ENCODE peak calls at places on chromosomes 16 and 17, in five cellular contexts. J is IMR-90, I is neural progenitor cell, G is mammary epithelial cell, N is body of pancreas. B is an unnamed sample. For H3K36me3, the result is how much of the 10 kb centered on the place peaks cover.

GRCh38 chr16:78184554-78185183 is 85.2 kb downstream of the WWOX start:
- DNase-seq in J (peak), I (no peak), G (no peak), N (no peak), B (peak)

GRCh38 chr17:40191237-40192208 is 14.3 kb downstream of the RAPGEFL1 start:
- DNase-seq in J (peak), I (peak), G (peak), N (peak), B (peak)

GRCh38 chr17:30093463-30094147 is 23.0 kb upstream of the NSRP1 start:
- DNase-seq in J (peak), I (peak), G (peak), N (peak), B (peak)

GRCh38 chr17:82655038-82655479 is 6.8 kb upstream of the WDR45B start:
- DNase-seq in J (no peak), I (no peak), G (no peak), N (no peak), B (peak)

GRCh38 chr17:71055128-71055527 is 885.8 kb downstream of the KCNJ2 start:
- DNase-seq in J (peak), I (no peak), G (peak), N (no peak), B (peak)

GRCh38 chr17:47099451-47099986 is 89.6 kb downstream of the CDC27 start:
- DNase-seq in J (no peak), I (no peak), G (no peak), N (no peak), B (no peak)

GRCh38 chr17:50381920-50382319 is 8.9 kb downstream of the EME1 start:
- DNase-seq in J (no peak), I (no peak), G (no peak), N (no peak), B (no peak)

GRCh38 chr16:11034005-11034404 is 89.6 kb downstream of the CLEC16A start:
- DNase-seq in J (peak), I (no peak), G (peak), N (no peak), B (no peak)

GRCh38 chr16:30894540-30895368 is 877 bp upstream of the BCL7C start:
- DNase-seq in J (no peak), I (no peak), G (no peak), N (no peak), B (no peak)

GRCh38 chr16:50441758-50442157 is 73.0 kb upstream of the BRD7 start:
- DNase-seq in J (no peak), I (no peak), G (no peak), N (no peak), B (no peak)

GRCh38 chr16:84520778-84521770 is 16.6 kb upstream of the MEAK7 start:
- DNase-seq in J (no peak), I (no peak), G (peak), N (no peak), B (no peak)

GRCh38 chr17:50872710-50873424 is 6.7 kb upstream of the TOB1 start:
- DNase-seq in J (peak), I (no peak), G (peak), N (peak), B (no peak)

GRCh38 chr17:79840204-79840988 is 1.2 kb upstream of the CBX4 start:
- DNase-seq in J (peak), I (peak), G (no peak), N (peak), B (no peak)

GRCh38 chr17:73274490-73274889 is 12.8 kb upstream of the CPSF4L start:
- DNase-seq in J (no peak), I (no peak), G (no peak), N (no peak), B (no peak)

GRCh38 chr17:75979705-75980187 is 706 bp downstream of the TEN1 start:
- DNase-seq in J (peak), I (no peak), G (no peak), N (no peak), B (peak)

GRCh38 chr17:74183411-74183810 is 20.1 kb upstream of the RPL38 start:
- DNase-seq in J (no peak), I (no peak), G (no peak), N (no peak), B (no peak)

GRCh38 chr16:66099261-66099660 is 267.2 kb upstream of the CDH5 start:
- DNase-seq in J (no peak), I (no peak), G (no peak), N (no peak), B (no peak)

GRCh38 chr17:6753565-6753964 is 2.3 kb upstream of the XAF1 start:
- DNase-seq in J (no peak), I (peak), G (no peak), N (no peak), B (no peak)

GRCh38 chr17:48639136-48639535 is 13.0 kb upstream of the HOXB9 start:
- DNase-seq in J (no peak), I (no peak), G (no peak), N (no peak), B (no peak)

GRCh38 chr17:78168906-78169793 is 769 bp downstream of the SYNGR2 start:
- DNase-seq in J (peak), I (peak), G (peak), N (peak), B (peak)

GRCh38 chr17:47620503-47621245 is 29.0 kb upstream of the KPNB1 start:
- DNase-seq in J (no peak), I (no peak), G (peak), N (no peak), B (no peak)

GRCh38 chr16:649646-650045 is 481 bp downstream of the WDR90 start:
- DNase-seq in J (no peak), I (no peak), G (no peak), N (no peak), B (no peak)

GRCh38 chr17:4895121-4895520 is 4.2 kb upstream of the C17orf107 start:
- DNase-seq in J (no peak), I (no peak), G (no peak), N (no peak), B (no peak)

GRCh38 chr17:4897198-4897657 is 2.1 kb upstream of the C17orf107 start:
- DNase-seq in J (no peak), I (no peak), G (no peak), N (no peak), B (no peak)

GRCh38 chr17:4895676-4896331 is 3.5 kb upstream of the C17orf107 start:
- DNase-seq in J (no peak), I (peak), G (no peak), N (no peak), B (no peak)

GRCh38 chr17:4897785-4898184 is 1.6 kb upstream of the C17orf107 start:
- DNase-seq in J (no peak), I (no peak), G (no peak), N (no peak), B (no peak)

DNA sequence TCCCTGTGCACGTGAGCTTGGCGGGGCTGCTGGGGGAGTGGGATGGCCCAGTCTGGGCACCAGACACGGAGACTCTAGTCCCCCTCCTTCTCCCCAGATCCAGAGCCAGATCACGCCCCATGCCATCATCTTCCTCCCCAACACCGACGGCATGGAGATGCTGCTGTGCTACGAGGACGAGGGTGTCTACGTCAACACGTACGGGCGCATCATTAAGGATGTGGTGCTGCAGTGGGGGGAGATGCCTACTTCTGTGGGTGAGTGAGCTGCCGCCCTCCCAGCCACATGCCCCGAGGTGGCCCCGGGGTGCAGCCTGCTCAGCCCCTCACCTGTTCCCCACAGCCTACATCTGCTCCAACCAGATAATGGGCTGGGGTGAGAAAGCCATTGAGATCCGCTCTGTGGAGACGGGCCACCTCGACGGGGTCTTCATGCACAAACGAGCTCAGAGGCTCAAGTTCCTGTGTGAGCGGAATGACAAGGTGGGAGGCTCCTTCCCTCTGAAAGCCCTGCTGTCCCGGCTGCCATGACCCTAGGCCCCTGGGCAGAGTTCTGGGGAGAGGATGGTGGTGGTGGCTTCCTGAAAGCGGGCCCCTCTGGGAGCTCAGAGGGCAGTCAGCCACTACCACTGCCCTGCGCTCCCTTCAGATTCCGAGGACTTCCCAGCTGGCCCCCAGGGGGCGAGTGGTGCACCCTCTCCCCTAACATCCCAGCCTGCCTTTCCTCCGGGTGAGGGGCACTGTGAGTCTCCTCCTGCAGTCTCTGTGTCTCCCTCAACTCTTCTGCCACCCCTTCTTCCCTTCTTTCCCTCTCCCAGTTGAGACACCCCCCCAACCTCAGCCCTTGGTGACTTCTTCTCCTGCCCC is 2.8 kb upstream of the C17orf107 start:
- DNase-seq in J (no peak), I (no peak), G (no peak), N (no peak), B (no peak)
- H3K36me3 ChIP-seq in J (half or more), I (under half), G (under half), N (under half), B (under half)

GRCh38 chr17:1647802-1648581 is 1.7 kb downstream of the RILP start:
- DNase-seq in J (no peak), I (peak), G (no peak), N (peak), B (no peak)
- TF ChIP-seq CTCF in J (no peak), I (peak), G (no peak), N (no peak), B (peak)

GRCh38 chr16:27405546-27406451 is 3.8 kb downstream of the IL21R start:
- DNase-seq in J (peak), I (no peak), G (no peak), N (no peak), B (no peak)

GRCh38 chr16:27406729-27407128 is 4.8 kb downstream of the IL21R start:
- DNase-seq in J (no peak), I (no peak), G (no peak), N (no peak), B (no peak)

GRCh38 chr16:27407158-27407557 is 5.2 kb downstream of the IL21R start:
- DNase-seq in J (no peak), I (no peak), G (no peak), N (no peak), B (no peak)

GRCh38 chr16:27408602-27409031 is 6.6 kb downstream of the IL21R start:
- DNase-seq in J (no peak), I (no peak), G (peak), N (no peak), B (no peak)

DNA sequence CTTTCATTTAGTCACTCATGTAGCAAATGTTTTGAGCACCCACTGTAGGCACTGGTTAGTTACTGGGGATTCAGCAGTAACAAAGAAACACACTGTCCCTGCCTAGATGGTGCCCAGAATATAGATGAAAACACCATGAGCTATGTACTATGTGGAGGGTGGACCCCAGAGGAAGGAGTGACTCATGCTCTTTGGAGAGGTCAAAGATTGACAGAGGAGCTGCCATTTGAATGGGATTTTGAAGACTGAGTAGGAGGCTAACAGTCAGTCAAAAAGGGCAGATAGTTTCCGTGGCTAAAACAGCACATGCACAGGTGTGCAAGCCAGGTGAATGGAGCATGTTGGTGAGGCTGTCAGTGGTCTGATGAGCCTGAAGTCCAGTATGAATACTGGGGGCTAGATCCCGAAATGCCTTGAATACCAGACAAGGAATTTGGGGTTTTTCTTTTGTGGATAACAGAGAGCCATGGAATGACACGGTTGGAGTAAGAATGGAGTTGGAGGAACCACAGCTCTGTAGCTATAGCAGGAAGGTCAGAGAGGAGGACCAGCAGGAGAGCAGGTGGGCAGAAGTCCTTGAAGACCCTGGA is 6.1 kb downstream of the IL21R start:
- DNase-seq in J (peak), I (no peak), G (peak), N (no peak), B (peak)
- H3K4me3 ChIP-seq in J (no peak), I (no peak), G (no peak), N (no peak), B (no peak)

GRCh38 chr16:68359398-68360191 is 48.8 kb downstream of the PRMT7 start:
- DNase-seq in J (no peak), I (no peak), G (no peak), N (no peak), B (no peak)
- H3K36me3 ChIP-seq in J (under half), I (under half), G (under half), N (under half), B (under half)

GRCh38 chr17:9002610-9003354 is 18.5 kb upstream of the NTN1 start:
- DNase-seq in J (no peak), I (peak), G (peak), N (peak), B (no peak)
- TF ChIP-seq CTCF in J (no peak), I (peak), G (no peak), N (peak), B (peak)

GRCh38 chr16:4694664-4695451 is 1.5 kb downstream of the NUDT16L1 start:
- DNase-seq in J (no peak), I (no peak), G (no peak), N (no peak), B (no peak)
- H3K4me3 ChIP-seq in J (no peak), I (peak), G (peak), N (no peak), B (peak)

GRCh38 chr16:81900014-81900413 is 111.3 kb downstream of the SDR42E1 start:
- DNase-seq in J (no peak), I (no peak), G (no peak), N (no peak), B (no peak)

GRCh38 chr16:81899601-81900000 is 111.7 kb downstream of the SDR42E1 start:
- DNase-seq in J (no peak), I (no peak), G (no peak), N (no peak), B (no peak)

GRCh38 chr16:81900456-81900855 is 110.8 kb downstream of the SDR42E1 start:
- DNase-seq in J (no peak), I (no peak), G (no peak), N (no peak), B (no peak)

GRCh38 chr16:81894592-81894991 is 115.5 kb downstream of the PLCG2 start:
- DNase-seq in J (no peak), I (no peak), G (no peak), N (no peak), B (no peak)

GRCh38 chr16:81896902-81897301 is 114.4 kb downstream of the SDR42E1 start:
- DNase-seq in J (no peak), I (no peak), G (no peak), N (no peak), B (no peak)
- H3K36me3 ChIP-seq in J (under half), I (under half), G (under half), N (under half), B (under half)

GRCh38 chr16:14325921-14326401 is 254.8 kb downstream of the MRTFB start:
- DNase-seq in J (no peak), I (peak), G (no peak), N (peak), B (no peak)
- TF ChIP-seq CTCF in J (no peak), I (no peak), G (no peak), N (no peak), B (no peak)